ENCODE peak calls at places on chromosomes 7 and 10, in six cellular contexts. Z is T-helper 2 cell, V is body of pancreas, Y is cardiac fibroblast, F is GM23338, D is bronchial epithelial cell. G is an unnamed sample.

GRCh38 chr10:120969219-120969645 is 118.1 kb downstream of the WDR11 start:
- DNase-seq in D (peak; percentile 77), Z (no peak), Y (peak; percentile 9), F (no peak), V (no peak), G (no peak)

GRCh38 chr7:142585425-142585824 is 163.8 kb upstream of the PRSS1 start:
- DNase-seq in V (no peak), Z (no peak), Y (no peak), D (no peak), F (no peak), G (no peak)

GRCh38 chr7:25537678-25538375 is 309.5 kb upstream of the NPVF start:
- DNase-seq in Y (no peak), D (no peak), Z (no peak), F (no peak), V (no peak), G (no peak)

GRCh38 chr7:129469930-129470329 is 32.4 kb upstream of the SMKR1 start:
- DNase-seq in Y (no peak), F (peak; percentile 65), D (no peak), Z (no peak), V (no peak), G (no peak)

GRCh38 chr10:59148701-59149100 is 27.7 kb upstream of the PHYHIPL start:
- DNase-seq in D (no peak), V (no peak), Z (no peak), F (no peak), Y (no peak), G (no peak)

GRCh38 chr7:134739362-134739761 is 40.1 kb upstream of the CALD1 start:
- DNase-seq in F (no peak), D (no peak), Z (no peak), Y (no peak), V (no peak), G (no peak)

GRCh38 chr10:7928511-7928910 is 110.2 kb downstream of the TAF3 start:
- DNase-seq in D (no peak), Y (no peak), Z (no peak), F (no peak), V (no peak), G (no peak)

GRCh38 chr10:113069595-113069994 is 119.5 kb downstream of the TCF7L2 start:
- DNase-seq in D (peak; percentile 83), Z (no peak), F (no peak), V (no peak), Y (no peak), G (no peak)

GRCh38 chr10:69866688-69867461 is 65.2 kb downstream of the COL13A1 start:
- DNase-seq in Y (peak; percentile 80), D (peak; percentile 37), F (peak; percentile 78), V (no peak), Z (no peak), G (peak; percentile 67)

GRCh38 chr10:116826803-116827202 is 22.5 kb upstream of the ENO4 start:
- DNase-seq in Y (no peak), Z (no peak), D (no peak), V (no peak), F (no peak), G (no peak)

GRCh38 chr10:70191906-70192305 is 21.6 kb upstream of the SAR1A start:
- DNase-seq in D (peak; percentile 89), Y (peak; percentile 95), F (no peak), Z (no peak), V (no peak), G (no peak)

GRCh38 chr10:44051584-44052385 is 333.1 kb downstream of the CXCL12 start:
- DNase-seq in Y (peak; percentile 86), F (no peak), V (peak; percentile 53), Z (no peak), D (peak; percentile 37), G (no peak)

GRCh38 chr10:119162121-119162520 is 3.4 kb downstream of the SFXN4 start:
- DNase-seq in D (no peak), V (no peak), F (no peak), Z (no peak), Y (no peak), G (no peak)

GRCh38 chr10:26407406-26407969 is 30.7 kb upstream of the APBB1IP start:
- DNase-seq in Z (no peak), D (peak; percentile 37), F (no peak), Y (peak; percentile 48), V (no peak), G (no peak)

GRCh38 chr10:98885380-98885779 is 350.3 kb downstream of the HPSE2 start:
- DNase-seq in D (peak; percentile 48), V (no peak), F (no peak), Z (no peak), Y (no peak), G (no peak)

GRCh38 chr10:82668266-82668665 is 793.3 kb downstream of the NRG3 start:
- DNase-seq in V (no peak), Y (peak; percentile 67), Z (no peak), F (no peak), D (no peak), G (no peak)

GRCh38 chr7:50153141-50153540 is 60.1 kb upstream of the ZPBP start:
- DNase-seq in Y (no peak), F (no peak), D (no peak), V (no peak), Z (no peak), G (no peak)

GRCh38 chr7:31741852-31742251 is 54.8 kb downstream of the PPP1R17 start:
- DNase-seq in Y (peak; percentile 33), D (peak; percentile 12), F (no peak), V (no peak), Z (no peak), G (no peak)

GRCh38 chr7:30445770-30446169 is 32.8 kb downstream of the NOD1 start:
- DNase-seq in F (peak; percentile 74), Y (peak; percentile 27), V (peak; percentile 31), Z (peak; percentile 35), D (peak; percentile 36), G (peak; percentile 79)

GRCh38 chr10:112981553-112981952 is 31.5 kb downstream of the TCF7L2 start:
- DNase-seq in Y (no peak), Z (no peak), F (no peak), D (no peak), V (no peak), G (peak; percentile 79)

GRCh38 chr7:22730921-22731654 is 4.1 kb downstream of the IL6 start:
- DNase-seq in D (peak; percentile 82), F (no peak), Y (peak; percentile 76), V (no peak), Z (no peak), G (peak; percentile 9)

GRCh38 chr7:106980358-106980685 is 64.2 kb upstream of the PRKAR2B start:
- DNase-seq in Y (no peak), D (no peak), F (no peak), Z (no peak), V (no peak), G (no peak)

GRCh38 chr10:78742730-78743615 is 325.8 kb upstream of the ZMIZ1 start:
- DNase-seq in D (no peak), Y (no peak), F (no peak), V (peak; percentile 80), Z (no peak), G (no peak)

GRCh38 chr7:150879345-150879744 is 27.0 kb downstream of the AOC1 start:
- DNase-seq in F (peak; percentile 32), Z (no peak), V (no peak), D (peak; percentile 16), Y (peak; percentile 32), G (no peak)

GRCh38 chr10:11326241-11326640 is 285.2 kb downstream of the USP6NL start:
- DNase-seq in D (no peak), Z (no peak), V (no peak), F (no peak), Y (no peak), G (no peak)

GRCh38 chr7:33369888-33370287 is 240.5 kb downstream of the BBS9 start:
- DNase-seq in Y (peak; percentile 8), D (no peak), F (no peak), Z (no peak), V (no peak), G (no peak)

G was measured in NCI-H526.